ENCODE peak calls at places on chromosomes 2 and 18, in four cellular contexts. H, J, U and G are unnamed samples.

GRCh38 chr2:84516234-84516986 is at the start of gene DNAH6:
- DNase-seq in H (peak), J (peak), U (no peak), G (peak)

GRCh38 chr18:55998071-55998522 is 410.1 kb upstream of the TCF4 start:
- DNase-seq in H (no peak), J (no peak), U (no peak), G (no peak)

GRCh38 chr2:239767016-239767905 is 257.9 kb downstream of the NDUFA10 start:
- DNase-seq in H (no peak), J (no peak), U (no peak), G (no peak)

GRCh38 chr2:96933528-96933927 is 52.9 kb downstream of the FAM178B start:
- DNase-seq in H (no peak), J (no peak), U (no peak), G (no peak)

GRCh38 chr2:202771741-202772470 is 99.7 kb downstream of the ICA1L start:
- DNase-seq in H (no peak), J (no peak), U (no peak), G (no peak)

GRCh38 chr18:72847134-72847533 is 20.7 kb downstream of the NETO1 start:
- DNase-seq in H (no peak), J (no peak), U (no peak), G (no peak)

GRCh38 chr2:176924909-176925548 is 287.6 kb upstream of the HNRNPA3 start:
- DNase-seq in H (no peak), J (no peak), U (no peak), G (no peak)

GRCh38 chr18:57002627-57003026 is 144.3 kb upstream of the BOD1L2 start:
- DNase-seq in H (no peak), J (peak), U (no peak), G (no peak)

GRCh38 chr18:58373486-58373885 is 255.4 kb downstream of the ALPK2 start:
- DNase-seq in H (no peak), J (no peak), U (no peak), G (no peak)

GRCh38 chr18:61993831-61994230 is 101.0 kb upstream of the RNF152 start:
- DNase-seq in H (no peak), J (no peak), U (no peak), G (no peak)

GRCh38 chr2:121521359-121521758 is 9.3 kb upstream of the RNU4ATAC start:
- DNase-seq in H (no peak), J (no peak), U (no peak), G (no peak)

GRCh38 chr2:130825972-130826253 is 10.8 kb upstream of the ARHGEF4 start:
- DNase-seq in H (no peak), J (no peak), U (no peak), G (no peak)

GRCh38 chr2:219571311-219572236 is at the start of gene OBSL1:
- DNase-seq in H (peak), J (peak), U (no peak), G (peak)

GRCh38 chr2:127358044-127358443 is 29.7 kb downstream of the MAP3K2 start:
- DNase-seq in H (no peak), J (peak), U (no peak), G (no peak)

GRCh38 chr2:120005834-120006521 is 6.9 kb upstream of the EPB41L5 start:
- DNase-seq in H (peak), J (no peak), U (peak), G (no peak)

GRCh38 chr2:222844323-222844722 is 16.5 kb upstream of the ACSL3 start:
- DNase-seq in H (no peak), J (no peak), U (no peak), G (no peak)

GRCh38 chr2:204051476-204051875 is 114.9 kb downstream of the ICOS start:
- DNase-seq in H (peak), J (no peak), U (no peak), G (peak)

GRCh38 chr2:37855283-37856041 is 69.6 kb upstream of the RMDN2 start:
- DNase-seq in H (no peak), J (no peak), U (no peak), G (no peak)

GRCh38 chr2:239285071-239285931 is 115.5 kb downstream of the HDAC4 start:
- DNase-seq in H (peak), J (peak), U (no peak), G (no peak)

GRCh38 chr2:20235655-20236302 is 10.8 kb upstream of the SDC1 start:
- DNase-seq in H (no peak), J (no peak), U (no peak), G (no peak)

GRCh38 chr18:77068890-77069312 is 63.7 kb downstream of the MBP start:
- DNase-seq in H (no peak), J (no peak), U (no peak), G (no peak)

GRCh38 chr18:10564975-10565773 is 39.3 kb downstream of the NAPG start:
- DNase-seq in H (peak), J (no peak), U (no peak), G (no peak)

GRCh38 chr2:240214790-240215675 is 74.6 kb upstream of the OTOS start:
- DNase-seq in H (no peak), J (no peak), U (no peak), G (no peak)

GRCh38 chr2:105037572-105038382 is at the start of gene MRPS9:
- DNase-seq in H (peak), J (peak), U (peak), G (peak)

GRCh38 chr2:105042189-105042588 is 4.3 kb downstream of the MRPS9 start:
- DNase-seq in H (peak), J (no peak), U (no peak), G (no peak)

GRCh38 chr2:105039559-105039958 is 1.7 kb downstream of the MRPS9 start:
- DNase-seq in H (no peak), J (no peak), U (no peak), G (no peak)

GRCh38 chr2:105034170-105034569 is 3.7 kb upstream of the MRPS9 start:
- DNase-seq in H (no peak), J (no peak), U (no peak), G (no peak)

DNA sequence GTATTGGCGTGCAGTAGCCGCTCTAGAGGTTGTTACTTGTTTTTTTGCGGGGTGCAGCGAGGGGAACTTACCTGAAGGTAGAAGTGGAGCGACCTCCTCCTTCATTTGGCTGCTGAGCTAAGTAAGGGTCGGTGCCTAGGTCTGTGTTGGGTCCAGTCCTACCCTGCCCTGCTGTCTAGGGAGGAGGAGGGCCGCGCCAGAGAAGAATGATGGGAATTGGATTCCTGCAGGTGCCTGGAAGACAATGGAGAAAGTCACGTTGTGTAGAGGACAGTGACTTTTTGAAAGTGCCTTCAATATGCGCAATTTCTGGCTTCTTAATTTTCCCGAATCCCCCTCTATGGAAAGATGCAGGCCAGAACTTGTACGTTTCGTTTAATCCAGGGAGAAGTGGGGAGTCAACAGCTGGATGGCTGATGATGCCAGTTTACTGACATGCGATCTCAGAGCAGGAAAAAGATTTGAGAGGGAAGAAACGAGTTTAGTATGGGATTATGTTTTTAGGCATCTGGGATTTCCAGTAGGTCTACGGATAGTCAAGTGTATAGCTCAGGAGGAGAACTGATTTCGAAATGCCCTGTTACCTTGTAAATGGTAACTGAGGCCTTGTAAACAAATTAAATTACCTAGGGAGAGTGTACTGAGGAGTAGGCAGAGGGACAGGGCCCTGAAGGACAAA is 653 bp downstream of the MRPS9 start:
- DNase-seq in H (no peak), J (no peak), U (no peak), G (no peak)
- TF ChIP-seq TARDBP in H (no peak), J (no peak), U (no peak), G (no peak)

GRCh38 chr2:43020990-43021677 is 205.3 kb downstream of the ZFP36L2 start:
- DNase-seq in H (no peak), J (no peak), U (no peak), G (no peak)

GRCh38 chr2:43019025-43019367 is 207.4 kb downstream of the ZFP36L2 start:
- DNase-seq in H (no peak), J (no peak), U (no peak), G (no peak)

GRCh38 chr2:43018179-43019024 is 208.0 kb downstream of the ZFP36L2 start:
- DNase-seq in H (no peak), J (peak), U (no peak), G (no peak)

GRCh38 chr2:43020296-43020695 is 206.1 kb downstream of the ZFP36L2 start:
- DNase-seq in H (no peak), J (no peak), U (no peak), G (no peak)

GRCh38 chr2:43019536-43020183 is 206.7 kb downstream of the ZFP36L2 start:
- DNase-seq in H (no peak), J (no peak), U (no peak), G (no peak)
- TF ChIP-seq TARDBP in H (no peak), J (no peak), U (no peak), G (no peak)

GRCh38 chr2:10405441-10405840 is 42.7 kb downstream of the ODC1 start:
- DNase-seq in H (no peak), J (no peak), U (no peak), G (no peak)
- TF ChIP-seq TARDBP in H (no peak), J (no peak), U (no peak), G (no peak)

GRCh38 chr2:238042849-238043584 is 17.8 kb upstream of the SCLY start:
- DNase-seq in H (no peak), J (no peak), U (no peak), G (no peak)
- TF ChIP-seq TARDBP in H (no peak), J (no peak), U (no peak), G (no peak)

GRCh38 chr2:117536139-117536538 is 278.4 kb upstream of the DDX18 start:
- DNase-seq in H (no peak), J (peak), U (no peak), G (peak)
- TF ChIP-seq TARDBP in H (no peak), J (no peak), U (no peak), G (no peak)

DNA sequence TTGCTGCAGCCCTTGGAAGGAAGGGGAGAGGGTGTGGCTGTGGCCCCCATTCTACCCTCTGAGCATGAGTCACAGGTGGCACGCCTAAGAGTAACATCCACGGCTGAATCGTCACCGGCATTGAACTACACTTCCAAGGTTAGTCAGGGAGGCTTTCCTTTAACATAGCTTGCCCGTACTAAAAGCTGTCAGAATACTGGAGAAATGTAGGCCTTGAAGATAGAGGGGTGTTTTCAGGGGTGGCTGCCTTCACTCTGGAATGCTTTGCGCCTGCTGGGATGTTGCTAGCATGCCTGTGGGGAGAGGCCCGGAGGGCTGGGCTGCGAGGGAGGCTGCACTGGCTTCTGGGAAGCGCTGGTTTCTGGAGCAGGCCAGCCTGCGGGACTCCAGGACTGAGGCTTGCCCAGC is 333.7 kb downstream of the AGAP1 start:
- DNase-seq in H (no peak), J (no peak), U (no peak), G (no peak)
- TF ChIP-seq TARDBP in H (no peak), J (no peak), U (no peak), G (no peak)